ENCODE peak calls at places on chromosome 4, in five cellular contexts. B, Q, L, F and P are unnamed samples.

GRCh38 chr4:65600656-65601055 is 69.6 kb downstream of the EPHA5 start:
- DNase-seq in B (no peak), Q (no peak), L (no peak), F (no peak), P (no peak)

GRCh38 chr4:185127021-185127925 is 15.8 kb upstream of the SLC25A4 start:
- DNase-seq in B (no peak), Q (peak; percentile 9), L (peak; percentile 52), F (no peak), P (no peak)

GRCh38 chr4:2757426-2757825 is 1.3 kb upstream of the TNIP2 start:
- DNase-seq in B (no peak), Q (no peak), L (no peak), F (no peak), P (no peak)

GRCh38 chr4:3723232-3723642 is 42.9 kb upstream of the ADRA2C start:
- DNase-seq in B (no peak), Q (no peak), L (no peak), F (no peak), P (no peak)

GRCh38 chr4:170423137-170423536 is 333.4 kb upstream of the AADAT start:
- DNase-seq in B (peak; percentile 78), Q (peak; percentile 84), L (no peak), F (no peak), P (no peak)

GRCh38 chr4:165612936-165613335 is 234.1 kb downstream of the CPE start:
- DNase-seq in B (no peak), Q (no peak), L (peak; percentile 6), F (no peak), P (no peak)

GRCh38 chr4:77669911-77670590 is 64.4 kb downstream of the CXCL13 start:
- DNase-seq in B (no peak), Q (no peak), L (no peak), F (no peak), P (no peak)

GRCh38 chr4:46503739-46504138 is 113.8 kb upstream of the GABRA2 start:
- DNase-seq in B (no peak), Q (no peak), L (no peak), F (no peak), P (no peak)

GRCh38 chr4:53592686-53593641 is 1.7 kb upstream of the LNX1 start:
- DNase-seq in B (no peak), Q (no peak), L (no peak), F (peak; percentile 79), P (peak; percentile 69)

GRCh38 chr4:148056879-148057278 is 325.0 kb downstream of the ARHGAP10 start:
- DNase-seq in B (peak; percentile 26), Q (peak; percentile 76), L (peak; percentile 58), F (peak; percentile 84), P (peak; percentile 62)

GRCh38 chr4:76548704-76549103 is 113.7 kb downstream of the SHROOM3 start:
- DNase-seq in B (no peak), Q (no peak), L (no peak), F (no peak), P (no peak)

GRCh38 chr4:129094347-129094746 is 1.0 kb upstream of the SCLT1 start:
- DNase-seq in B (no peak), Q (peak; percentile 9), L (no peak), F (no peak), P (no peak)

GRCh38 chr4:99669084-99669483 is 11.5 kb upstream of the C4orf54 start:
- DNase-seq in B (no peak), Q (no peak), L (no peak), F (no peak), P (no peak)

GRCh38 chr4:8556341-8557150 is 23.6 kb upstream of the GPR78 start:
- DNase-seq in B (no peak), Q (peak; percentile 51), L (no peak), F (no peak), P (no peak)

GRCh38 chr4:98601719-98602118 is 56.7 kb downstream of the TSPAN5 start:
- DNase-seq in B (no peak), Q (peak; percentile 60), L (no peak), F (no peak), P (no peak)

GRCh38 chr4:25223770-25224375 is 10.0 kb upstream of the PI4K2B start:
- DNase-seq in B (no peak), Q (peak; percentile 9), L (no peak), F (no peak), P (no peak)

GRCh38 chr4:104344342-104344980 is 150.2 kb downstream of the CXXC4 start:
- DNase-seq in B (no peak), Q (no peak), L (no peak), F (no peak), P (no peak)

GRCh38 chr4:21879187-21879586 is 69.4 kb downstream of the KCNIP4 start:
- DNase-seq in B (no peak), Q (peak; percentile 69), L (no peak), F (no peak), P (no peak)

GRCh38 chr4:111230265-111230664 is 607.4 kb upstream of the PITX2 start:
- DNase-seq in B (no peak), Q (peak; percentile 66), L (no peak), F (no peak), P (no peak)

GRCh38 chr4:77433102-77433733 is 172.4 kb upstream of the CXCL13 start:
- DNase-seq in B (peak; percentile 16), Q (peak; percentile 54), L (peak; percentile 57), F (no peak), P (no peak)